ENCODE peak calls at places on chromosomes 3 and 15, in five cellular contexts. N is IMR-90, Z is thyroid gland, O is suprapubic skin, P is body of pancreas. I is an unnamed sample.
A peak's percentile ranks its signal among the peaks of the same experiment; 100 is the strongest.

GRCh38 chr3:129658156-129658843 is 51.8 kb upstream of the PLXND1 start:
- DNase-seq in N (no peak), Z (no peak), O (no peak), P (no peak), I (no peak)

GRCh38 chr15:68614621-68615035 is 35.8 kb downstream of the CORO2B start:
- DNase-seq in N (no peak), Z (no peak), O (no peak), P (no peak), I (no peak)

GRCh38 chr15:31062965-31063355 is 38.6 kb downstream of the TRPM1 start:
- DNase-seq in N (no peak), Z (no peak), O (no peak), P (no peak), I (no peak)

GRCh38 chr3:51830986-51831385 is 30.4 kb upstream of the IQCF2 start:
- DNase-seq in N (no peak), Z (no peak), O (no peak), P (no peak), I (no peak)

GRCh38 chr3:112000971-112001370 is 2.2 kb downstream of the TAGLN3 start:
- DNase-seq in N (peak; percentile 21), Z (no peak), O (no peak), P (no peak), I (no peak)

GRCh38 chr3:126315083-126315658 is 42.0 kb downstream of the KLF15 start:
- DNase-seq in N (no peak), Z (no peak), O (peak; percentile 58), P (no peak), I (no peak)

GRCh38 chr15:98801234-98801561 is 152.9 kb downstream of the IGF1R start:
- DNase-seq in N (no peak), Z (no peak), O (no peak), P (no peak), I (no peak)

GRCh38 chr3:13217736-13218540 is 144.7 kb upstream of the IQSEC1 start:
- DNase-seq in N (peak; percentile 20), Z (no peak), O (no peak), P (no peak), I (no peak)

GRCh38 chr3:197501496-197501878 is 54.3 kb downstream of the BDH1 start:
- DNase-seq in N (peak; percentile 31), Z (no peak), O (no peak), P (no peak), I (no peak)

GRCh38 chr3:13571831-13572750 is 23.2 kb downstream of the FBLN2 start:
- DNase-seq in N (no peak), Z (no peak), O (no peak), P (no peak), I (no peak)

GRCh38 chr3:31747785-31748184 is 215.1 kb downstream of the STT3B start:
- DNase-seq in N (no peak), Z (no peak), O (no peak), P (no peak), I (no peak)

GRCh38 chr3:12895391-12896205 is 54.2 kb upstream of the RPL32 start:
- DNase-seq in N (peak; percentile 20), Z (no peak), O (no peak), P (no peak), I (no peak)

GRCh38 chr15:32715276-32715675 is 2.5 kb upstream of the GREM1 start:
- DNase-seq in N (peak; percentile 91), Z (no peak), O (no peak), P (no peak), I (no peak)

GRCh38 chr15:83567318-83567717 is 86.6 kb upstream of the ADAMTSL3 start:
- DNase-seq in N (no peak), Z (no peak), O (no peak), P (no peak), I (no peak)

GRCh38 chr3:123225557-123225956 is 23.8 kb downstream of the SEC22A start:
- DNase-seq in N (no peak), Z (no peak), O (no peak), P (no peak), I (no peak)

GRCh38 chr15:48185527-48185926 is 5.9 kb upstream of the CTXN2 start:
- DNase-seq in N (no peak), Z (no peak), O (no peak), P (no peak), I (no peak)

GRCh38 chr3:178079966-178080365 is 456.3 kb upstream of the KCNMB2 start:
- DNase-seq in N (no peak), Z (no peak), O (no peak), P (no peak), I (no peak)

GRCh38 chr15:95127356-95127755 is 896.0 kb downstream of the MCTP2 start:
- DNase-seq in N (peak; percentile 30), Z (no peak), O (no peak), P (no peak), I (no peak)

GRCh38 chr3:56796202-56796601 is 5.5 kb downstream of the ARHGEF3 start:
- DNase-seq in N (peak; percentile 61), Z (no peak), O (no peak), P (no peak), I (peak; percentile 58)

GRCh38 chr3:18440053-18440768 is 15.1 kb upstream of the SATB1 start:
- DNase-seq in N (peak; percentile 17), Z (no peak), O (no peak), P (no peak), I (no peak)

GRCh38 chr3:124886168-124887051 is 755 bp downstream of the ITGB5 start:
- DNase-seq in N (peak; percentile 38), Z (peak; percentile 72), O (no peak), P (peak; percentile 64), I (peak; percentile 59)

GRCh38 chr3:18424213-18424861 is 802 bp downstream of the SATB1 start:
- DNase-seq in N (no peak), Z (peak; percentile 11), O (no peak), P (no peak), I (no peak)

GRCh38 chr15:47756872-47757271 is 39.6 kb downstream of the SEMA6D start:
- DNase-seq in N (peak; percentile 91), Z (no peak), O (no peak), P (no peak), I (no peak)

GRCh38 chr15:38941399-38941953 is 376.9 kb upstream of the RASGRP1 start:
- DNase-seq in N (peak; percentile 46), Z (no peak), O (no peak), P (no peak), I (no peak)

GRCh38 chr3:110533089-110533488 is 538.5 kb upstream of the NECTIN3 start:
- DNase-seq in N (peak; percentile 78), Z (peak; percentile 10), O (no peak), P (peak; percentile 21), I (peak; percentile 38)

GRCh38 chr3:149277338-149277813 is 55.7 kb upstream of the CP start:
- DNase-seq in N (peak; percentile 84), Z (no peak), O (no peak), P (no peak), I (no peak)

GRCh38 chr3:69425249-69425648 is 39.4 kb upstream of the FRMD4B start:
- DNase-seq in N (peak; percentile 7), Z (no peak), O (no peak), P (no peak), I (no peak)

GRCh38 chr3:141485578-141486415 is 1.0 kb upstream of the RASA2 start:
- DNase-seq in N (peak; percentile 76), Z (no peak), O (no peak), P (no peak), I (no peak)

GRCh38 chr3:99817437-99818240 is at the start of gene CMSS1:
- DNase-seq in N (peak; percentile 90), Z (peak; percentile 92), O (peak; percentile 98), P (peak; percentile 95), I (peak; percentile 98)
- TF ChIP-seq POLR2A in N (peak; percentile 88), Z (peak; percentile 62), O (no peak), P (peak; percentile 51), I (peak; percentile 54)

GRCh38 chr3:47658444-47658843 is 79.8 kb upstream of the CSPG5 start:
- DNase-seq in N (no peak), Z (no peak), O (no peak), P (no peak), I (no peak)
- H3K36me3 ChIP-seq in N (peaks cover 18% of the 10 kb centered on the region), Z (no peaks in the 10 kb centered on the region), O (peaks cover 44% of the 10 kb centered on the region), P (peaks cover 5% of the 10 kb centered on the region), I (no peaks in the 10 kb centered on the region)

GRCh38 chr3:184713521-184713920 is 1.7 kb upstream of the MAGEF1 start:
- DNase-seq in N (no peak), Z (no peak), O (no peak), P (no peak), I (no peak)

GRCh38 chr3:184712248-184712559 is 340 bp upstream of the MAGEF1 start:
- DNase-seq in N (no peak), Z (no peak), O (no peak), P (no peak), I (no peak)

GRCh38 chr3:184711366-184712247 is at the start of gene MAGEF1:
- DNase-seq in N (peak; percentile 81), Z (peak; percentile 88), O (no peak), P (peak; percentile 83), I (peak; percentile 82)

GRCh38 chr3:184712579-184713355 is 903 bp upstream of the MAGEF1 start:
- DNase-seq in N (no peak), Z (no peak), O (no peak), P (no peak), I (no peak)

DNA sequence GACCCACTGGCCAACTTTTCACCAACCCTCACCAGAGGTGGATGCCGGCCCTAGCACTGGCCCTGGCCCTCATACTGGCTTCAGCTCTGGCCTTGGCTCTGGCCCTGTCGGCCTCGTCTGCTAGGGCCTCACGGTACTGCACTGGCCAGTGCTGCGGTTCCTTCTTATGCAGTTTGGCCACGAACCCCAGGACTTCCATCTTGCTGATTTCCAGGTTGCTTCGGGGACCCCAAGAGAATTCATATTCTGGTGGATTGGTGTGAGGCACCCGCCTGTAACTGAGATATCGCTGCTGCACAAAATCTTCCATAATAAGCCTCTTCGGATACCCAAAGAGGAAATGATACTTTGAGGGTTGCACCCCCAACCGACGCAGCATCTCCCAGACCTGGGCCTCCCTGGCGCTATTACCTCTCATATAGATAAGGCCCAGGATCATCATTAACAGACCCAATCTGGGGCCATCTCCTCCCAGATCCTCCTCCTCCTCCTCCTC is 946 bp downstream of the MAGEF1 start:
- DNase-seq in N (no peak), Z (no peak), O (no peak), P (no peak), I (no peak)
- TF ChIP-seq POLR2A in N (no peak), Z (no peak), O (no peak), P (no peak), I (no peak)

GRCh38 chr3:138079901-138080300 is 35.5 kb downstream of the DZIP1L start:
- DNase-seq in N (peak; percentile 6), Z (no peak), O (no peak), P (no peak), I (no peak)
- H3K36me3 ChIP-seq in N (peaks cover 23% of the 10 kb centered on the region), Z (peaks cover 7% of the 10 kb centered on the region), O (peaks cover 45% of the 10 kb centered on the region), P (no peaks in the 10 kb centered on the region), I (peaks cover 22% of the 10 kb centered on the region)